ENCODE peak calls at places on chromosomes 4 and X, in five cellular contexts. P is astrocyte, V is mucosa of descending colon, X is PC-9, B is transverse colon. Y is an unnamed sample.

GRCh38 chrX:50432760-50433377 is 37.8 kb downstream of the DGKK start:
- DNase-seq in P (no peak), V (no peak), X (no peak), B (no peak), Y (no peak)

GRCh38 chr4:36226430-36227227 is 17.7 kb downstream of the ARAP2 start:
- DNase-seq in P (no peak), V (no peak), X (no peak), B (no peak), Y (no peak)

GRCh38 chr4:81256059-81256635 is 41.1 kb upstream of the PRKG2 start:
- DNase-seq in P (no peak), V (no peak), X (no peak), B (no peak), Y (no peak)

GRCh38 chrX:68894513-68895338 is 65.9 kb downstream of the EFNB1 start:
- DNase-seq in P (peak; percentile 63), V (peak; percentile 68), X (peak; percentile 34), B (peak; percentile 65), Y (peak; percentile 52)

GRCh38 chr4:88985088-88985779 is 71.8 kb downstream of the FAM13A start:
- DNase-seq in P (peak; percentile 81), V (no peak), X (no peak), B (no peak), Y (no peak)

GRCh38 chrX:76815754-76816153 is 388.2 kb downstream of the MAGEE1 start:
- DNase-seq in P (no peak), V (no peak), X (no peak), B (no peak), Y (no peak)

GRCh38 chrX:44228621-44229020 is 114.9 kb downstream of the EFHC2 start:
- DNase-seq in P (no peak), V (no peak), X (no peak), B (no peak), Y (no peak)

GRCh38 chrX:19176901-19177630 is 54.8 kb upstream of the ADGRG2 start:
- DNase-seq in P (no peak), V (no peak), X (no peak), B (no peak), Y (no peak)

GRCh38 chr4:151439320-151439719 is 30.3 kb downstream of the FHIP1A start:
- DNase-seq in P (no peak), V (no peak), X (no peak), B (no peak), Y (no peak)

GRCh38 chr4:175215657-175216056 is 297.5 kb downstream of the ADAM29 start:
- DNase-seq in P (no peak), V (no peak), X (no peak), B (no peak), Y (no peak)

GRCh38 chr4:177455591-177455990 is 13.4 kb upstream of the AGA start:
- DNase-seq in P (peak; percentile 69), V (peak; percentile 92), X (no peak), B (peak; percentile 77), Y (no peak)

GRCh38 chrX:150767475-150768131 is 74.4 kb downstream of the MTMR1 start:
- DNase-seq in P (peak; percentile 92), V (no peak), X (no peak), B (no peak), Y (no peak)

GRCh38 chr4:20354120-20354519 is 102.4 kb downstream of the SLIT2 start:
- DNase-seq in P (no peak), V (no peak), X (no peak), B (no peak), Y (peak; percentile 3)

GRCh38 chrX:55041514-55041913 is 10.7 kb upstream of the ALAS2 start:
- DNase-seq in P (no peak), V (no peak), X (no peak), B (no peak), Y (no peak)

GRCh38 chrX:14508025-14508690 is 21.2 kb upstream of the GLRA2 start:
- DNase-seq in P (no peak), V (no peak), X (no peak), B (no peak), Y (no peak)

GRCh38 chrX:13059676-13060499 is 15.5 kb upstream of the FAM9C start:
- DNase-seq in P (peak; percentile 63), V (no peak), X (peak; percentile 43), B (no peak), Y (no peak)

GRCh38 chrX:154738013-154738738 is 12.7 kb downstream of the GAB3 start:
- DNase-seq in P (peak; percentile 85), V (peak; percentile 22), X (no peak), B (peak; percentile 45), Y (no peak)

GRCh38 chr4:87211249-87211952 is 9.0 kb downstream of the KLHL8 start:
- DNase-seq in P (peak; percentile 10), V (no peak), X (no peak), B (no peak), Y (peak; percentile 67)

GRCh38 chr4:8586671-8587468 is 5.7 kb upstream of the CPZ start:
- DNase-seq in P (no peak), V (no peak), X (no peak), B (no peak), Y (peak; percentile 2)

GRCh38 chr4:164821711-164822110 is 55.3 kb upstream of the APELA start:
- DNase-seq in P (no peak), V (no peak), X (no peak), B (no peak), Y (no peak)

GRCh38 chr4:147340547-147341225 is 140.2 kb upstream of the EDNRA start:
- DNase-seq in P (peak; percentile 77), V (no peak), X (no peak), B (no peak), Y (no peak)

GRCh38 chr4:99808260-99808857 is 8.3 kb upstream of the DAPP1 start:
- DNase-seq in P (peak; percentile 6), V (peak; percentile 75), X (peak; percentile 44), B (peak; percentile 74), Y (peak; percentile 39)

GRCh38 chr4:140152015-140152703 is 1.8 kb downstream of the MAML3 start:
- DNase-seq in P (no peak), V (no peak), X (peak; percentile 80), B (peak; percentile 83), Y (peak; percentile 85)

GRCh38 chrX:102651968-102652744 is 873 bp downstream of the GPRASP1 start:
- DNase-seq in P (no peak), V (peak; percentile 47), X (no peak), B (peak; percentile 27), Y (peak; percentile 69)

GRCh38 chrX:1598876-1599790 is 7.7 kb downstream of the AKAP17A start:
- DNase-seq in P (no peak), V (no peak), X (no peak), B (no peak), Y (no peak)

GRCh38 chr4:39655206-39655605 is 16.5 kb upstream of the SMIM14 start:
- DNase-seq in P (no peak), V (no peak), X (no peak), B (no peak), Y (no peak)

GRCh38 chrX:96424007-96424406 is 260.6 kb upstream of the DIAPH2 start:
- DNase-seq in P (no peak), V (no peak), X (no peak), B (no peak), Y (no peak)

GRCh38 chr4:55020131-55020530 is 105.3 kb downstream of the KDR start:
- DNase-seq in P (no peak), V (no peak), X (no peak), B (no peak), Y (no peak)

GRCh38 chr4:88008624-88009235 is 1.3 kb downstream of the PKD2 start:
- DNase-seq in P (peak; percentile 70), V (no peak), X (no peak), B (no peak), Y (no peak)

GRCh38 chr4:38078590-38079381 is 118.6 kb downstream of the PTTG2 start:
- DNase-seq in P (peak; percentile 81), V (peak; percentile 73), X (no peak), B (peak; percentile 63), Y (no peak)

GRCh38 chrX:1658083-1658463 is 43.2 kb downstream of the ASMT start:
- DNase-seq in P (no peak), V (no peak), X (no peak), B (no peak), Y (no peak)

DNA sequence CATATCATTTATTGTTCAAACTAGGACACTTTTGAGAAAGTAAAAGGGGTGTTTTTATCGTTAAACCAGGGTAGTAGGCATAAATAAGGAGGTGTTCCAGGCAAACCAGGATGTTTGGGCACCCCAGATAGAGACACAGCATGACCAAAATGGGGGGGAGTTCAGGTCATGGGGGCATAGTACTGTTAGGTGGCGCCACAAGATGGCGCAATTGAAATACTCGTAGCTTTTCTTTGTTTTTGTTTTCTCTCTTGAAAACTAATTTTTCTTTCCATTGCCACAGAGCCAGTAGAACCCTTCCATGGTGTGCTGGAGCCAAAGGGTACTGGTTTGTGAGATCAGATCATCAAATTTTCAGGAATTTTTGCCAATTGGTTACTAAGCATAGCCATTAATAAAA is 283.4 kb downstream of the BCOR start:
- DNase-seq in P (no peak), V (peak; percentile 55), X (no peak), B (peak; percentile 27), Y (peak; percentile 14)
- TF ChIP-seq CTCF in P (peak; percentile 20), V (peak; percentile 10), X (no peak), B (peak; percentile 51), Y (peak; percentile 19)

GRCh38 chr4:124433044-124433443 is 279.5 kb downstream of the ANKRD50 start:
- DNase-seq in P (no peak), V (no peak), X (no peak), B (no peak), Y (no peak)
- H3K4me1 ChIP-seq in P (peaks cover 5% of the 10 kb centered on the region), V (peaks cover 5% of the 10 kb centered on the region), X (no peaks in the 10 kb centered on the region), B (peaks cover 12% of the 10 kb centered on the region), Y (no peaks in the 10 kb centered on the region)

GRCh38 chr4:1367230-1367935 is 20.4 kb downstream of the UVSSA start:
- DNase-seq in P (no peak), V (no peak), X (no peak), B (no peak), Y (no peak)

GRCh38 chr4:1364217-1364616 is 17.2 kb downstream of the UVSSA start:
- DNase-seq in P (no peak), V (no peak), X (no peak), B (no peak), Y (no peak)

GRCh38 chr4:1366371-1367229 is 19.6 kb downstream of the UVSSA start:
- DNase-seq in P (no peak), V (no peak), X (no peak), B (no peak), Y (no peak)

GRCh38 chr4:1364748-1365147 is 17.7 kb downstream of the UVSSA start:
- DNase-seq in P (no peak), V (no peak), X (no peak), B (no peak), Y (no peak)

GRCh38 chr4:1365271-1366178 is 18.5 kb downstream of the UVSSA start:
- DNase-seq in P (no peak), V (no peak), X (peak; percentile 15), B (peak; percentile 63), Y (peak; percentile 20)
- TF ChIP-seq CTCF in P (no peak), V (no peak), X (no peak), B (no peak), Y (no peak)

GRCh38 chrX:65696613-65697012 is 29.2 kb downstream of the MSN start:
- DNase-seq in P (peak; percentile 57), V (no peak), X (no peak), B (no peak), Y (no peak)

GRCh38 chrX:65697915-65698796 is 30.7 kb downstream of the MSN start:
- DNase-seq in P (peak; percentile 27), V (peak; percentile 42), X (no peak), B (peak; percentile 66), Y (peak; percentile 81)

GRCh38 chrX:65695849-65696248 is 28.4 kb downstream of the MSN start:
- DNase-seq in P (no peak), V (no peak), X (no peak), B (no peak), Y (no peak)

GRCh38 chrX:65702956-65703355 is 35.5 kb downstream of the MSN start:
- DNase-seq in P (no peak), V (no peak), X (no peak), B (no peak), Y (no peak)

GRCh38 chrX:65697173-65697572 is 29.7 kb downstream of the MSN start:
- DNase-seq in P (peak; percentile 80), V (no peak), X (no peak), B (no peak), Y (no peak)
- H3K4me1 ChIP-seq in P (peaks cover 31% of the 10 kb centered on the region), V (no peaks in the 10 kb centered on the region), X (no peaks in the 10 kb centered on the region), B (peaks cover 4% of the 10 kb centered on the region), Y (peaks cover 29% of the 10 kb centered on the region)

Y was measured in thyroid gland.